ENCODE peak calls at places on chromosomes 3 and 15, in ten cellular contexts. P, C, J, S, F, H, V, U, B and A are unnamed samples.

GRCh38 chr3:57983734-57984518 is 24.3 kb upstream of the FLNB start:
- DNase-seq in P (peak; percentile 66), C (peak; percentile 48), J (peak; percentile 90), S (peak; percentile 67), F (peak; percentile 27), H (peak; percentile 93), V (peak; percentile 92), U (peak; percentile 70), B (peak; percentile 32), A (no peak)

GRCh38 chr15:25700916-25701315 is 162.2 kb downstream of the ATP10A start:
- DNase-seq in P (no peak), C (no peak), J (no peak), S (no peak), F (no peak), H (no peak), V (no peak), U (no peak), B (no peak), A (no peak)

GRCh38 chr3:174441588-174442316 is 417.4 kb upstream of the NAALADL2 start:
- DNase-seq in P (no peak), C (no peak), J (peak; percentile 87), S (no peak), F (no peak), H (no peak), V (no peak), U (no peak), B (no peak), A (peak; percentile 30)

GRCh38 chr3:129657261-129658046 is 51.0 kb upstream of the PLXND1 start:
- DNase-seq in P (no peak), C (no peak), J (peak; percentile 43), S (no peak), F (no peak), H (no peak), V (no peak), U (no peak), B (no peak), A (no peak)

GRCh38 chr3:114104414-114104813 is 47.9 kb downstream of the QTRT2 start:
- DNase-seq in P (no peak), C (no peak), J (peak; percentile 5), S (no peak), F (no peak), H (no peak), V (no peak), U (no peak), B (no peak), A (no peak)

GRCh38 chr3:37825744-37826143 is 35.9 kb upstream of the CTDSPL start:
- DNase-seq in P (no peak), C (no peak), J (no peak), S (no peak), F (no peak), H (no peak), V (no peak), U (no peak), B (no peak), A (no peak)

GRCh38 chr3:67109651-67110204 is 111.6 kb downstream of the KBTBD8 start:
- DNase-seq in P (no peak), C (no peak), J (peak; percentile 85), S (peak; percentile 82), F (no peak), H (no peak), V (peak; percentile 30), U (peak; percentile 38), B (no peak), A (peak; percentile 22)

GRCh38 chr3:116440196-116440595 is 5.1 kb downstream of the LSAMP start:
- DNase-seq in P (no peak), C (no peak), J (peak; percentile 89), S (no peak), F (no peak), H (no peak), V (no peak), U (no peak), B (no peak), A (peak; percentile 78)

GRCh38 chr15:39976291-39977274 is 42.7 kb downstream of the EIF2AK4 start:
- DNase-seq in P (peak; percentile 73), C (peak; percentile 72), J (peak; percentile 69), S (peak; percentile 66), F (peak; percentile 72), H (peak; percentile 91), V (no peak), U (no peak), B (peak; percentile 3), A (no peak)

DNA sequence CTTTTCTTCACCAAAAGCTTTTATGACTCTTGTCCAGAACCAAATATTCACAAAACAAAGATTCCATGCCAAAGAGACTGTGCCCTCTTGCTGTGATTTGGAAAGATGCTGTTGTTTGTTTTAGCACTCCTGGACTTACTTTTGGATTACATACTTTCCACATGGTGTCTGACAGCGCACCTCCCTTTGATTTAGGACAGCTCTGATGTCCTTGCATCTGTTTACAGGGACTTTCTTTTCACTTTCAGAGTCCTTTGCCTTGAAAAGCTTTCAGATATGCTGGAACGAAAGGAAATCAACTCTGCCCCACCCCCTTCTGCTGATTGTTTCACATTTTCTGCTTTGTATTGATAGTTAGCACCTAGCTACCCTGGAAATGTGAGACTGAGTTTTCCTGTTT is 133.0 kb upstream of the NR2E3 start:
- DNase-seq in P (no peak), C (no peak), J (no peak), S (no peak), F (no peak), H (peak; percentile 55), V (peak; percentile 8), U (peak; percentile 39), B (no peak), A (no peak)
- H3K4me3 ChIP-seq in P (no peak overlapping the region), C (no peak overlapping the region), J (no peak overlapping the region), S (no peak overlapping the region), F (no peak overlapping the region), H (peak overlapping the region; percentile 13), V (no peak overlapping the region), U (peak overlapping the region; percentile 41), B (peak overlapping the region; percentile 23), A (no peak overlapping the region)

GRCh38 chr3:78798266-78798832 is 969.4 kb downstream of the ROBO1 start:
- DNase-seq in P (no peak), C (no peak), J (no peak), S (no peak), F (no peak), H (no peak), V (no peak), U (no peak), B (no peak), A (no peak)
- TF ChIP-seq CTCF in P (no peak), C (no peak), J (no peak), S (no peak), F (no peak), H (no peak), V (no peak), U (no peak), B (no peak), A (no peak)

GRCh38 chr15:99324700-99325099 is 73.4 kb downstream of the LRRC28 start:
- DNase-seq in P (no peak), C (no peak), J (no peak), S (no peak), F (no peak), H (no peak), V (no peak), U (no peak), B (no peak), A (no peak)
- H3K4me3 ChIP-seq in P (no peak overlapping the region), C (no peak overlapping the region), J (no peak overlapping the region), S (no peak overlapping the region), F (no peak overlapping the region), H (no peak overlapping the region), V (no peak overlapping the region), U (peak overlapping the region; percentile 3), B (peak overlapping the region; percentile 39), A (no peak overlapping the region)

GRCh38 chr15:99207672-99208071 is 41.7 kb downstream of the TTC23 start:
- DNase-seq in P (no peak), C (no peak), J (no peak), S (no peak), F (no peak), H (no peak), V (no peak), U (no peak), B (no peak), A (no peak)
- TF ChIP-seq CTCF in P (no peak), C (no peak), J (no peak), S (no peak), F (no peak), H (no peak), V (no peak), U (no peak), B (no peak), A (no peak)

GRCh38 chr3:132317229-132317948 is at the start of gene ACP3:
- DNase-seq in P (peak; percentile 35), C (peak; percentile 72), J (peak; percentile 96), S (peak; percentile 57), F (peak; percentile 40), H (peak; percentile 63), V (peak; percentile 44), U (no peak), B (no peak), A (peak; percentile 30)
- H3K4me3 ChIP-seq in P (peak within 1 kb of the TSS; percentile 5), C (no peak within 1 kb of the TSS), J (peak within 1 kb of the TSS; percentile 7), S (no peak within 1 kb of the TSS), F (peak within 1 kb of the TSS; percentile 35), H (peak within 1 kb of the TSS; percentile 33), V (no peak within 1 kb of the TSS), U (no peak within 1 kb of the TSS), B (peak within 1 kb of the TSS; percentile 34), A (no peak within 1 kb of the TSS)

GRCh38 chr3:177470200-177470941 is 273.1 kb upstream of the TBL1XR1 start:
- DNase-seq in P (no peak), C (no peak), J (no peak), S (no peak), F (no peak), H (no peak), V (no peak), U (no peak), B (no peak), A (no peak)
- TF ChIP-seq CTCF in P (no peak), C (no peak), J (no peak), S (no peak), F (no peak), H (no peak), V (no peak), U (no peak), B (no peak), A (no peak)

GRCh38 chr3:40873456-40873855 is 325.8 kb upstream of the CTNNB1 start:
- DNase-seq in P (no peak), C (no peak), J (no peak), S (no peak), F (no peak), H (no peak), V (no peak), U (no peak), B (no peak), A (no peak)
- H3K4me3 ChIP-seq in P (no peak overlapping the region), C (no peak overlapping the region), J (no peak overlapping the region), S (no peak overlapping the region), F (no peak overlapping the region), H (no peak overlapping the region), V (no peak overlapping the region), U (no peak overlapping the region), B (no peak overlapping the region), A (no peak overlapping the region)

DNA sequence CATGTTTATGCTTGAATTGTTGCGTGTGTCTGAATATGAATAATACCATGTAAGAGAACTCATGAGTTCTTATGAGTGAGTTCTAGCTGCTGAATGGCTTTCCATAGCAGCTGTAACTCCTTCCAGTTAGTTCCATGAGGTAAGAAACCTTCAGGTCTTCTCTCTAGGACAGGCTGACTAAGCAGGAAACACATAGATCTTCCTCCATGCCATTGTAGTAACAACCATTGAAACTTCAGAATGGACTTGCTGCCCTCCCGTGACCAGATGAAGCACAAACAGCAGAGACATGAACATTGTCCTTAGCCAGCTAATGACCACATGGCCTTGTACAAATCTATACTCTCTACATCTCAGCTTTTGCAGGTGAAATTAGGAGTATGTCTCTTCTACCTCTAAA is 200.0 kb downstream of the ZNF385D start:
- DNase-seq in P (no peak), C (no peak), J (peak; percentile 28), S (peak; percentile 14), F (no peak), H (no peak), V (no peak), U (no peak), B (no peak), A (no peak)
- TF ChIP-seq CTCF in P (no peak), C (no peak), J (peak; percentile 14), S (peak; percentile 31), F (no peak), H (no peak), V (no peak), U (no peak), B (no peak), A (no peak)